ENCODE peak calls at places on chromosomes 11 and 22, in four cellular contexts. F is K562, K is A673, L is MM.1S. G is an unnamed sample.

GRCh38 chr22:44493206-44493605 is 4.8 kb downstream of the RTL6 start:
- DNase-seq in F (no peak), K (no peak), L (no peak), G (no peak)

GRCh38 chr11:22666700-22667439 is 459 bp downstream of the GAS2 start:
- DNase-seq in F (no peak), K (peak; percentile 33), L (peak; percentile 48), G (no peak)

GRCh38 chr11:27864046-27865025 is 164.1 kb upstream of the BDNF start:
- DNase-seq in F (no peak), K (no peak), L (no peak), G (no peak)

GRCh38 chr11:61309141-61309540 is 14.0 kb upstream of the VWCE start:
- DNase-seq in F (no peak), K (no peak), L (no peak), G (no peak)

GRCh38 chr11:65425105-65425970 is 2.7 kb downstream of the NEAT1 start:
- DNase-seq in F (no peak), K (peak; percentile 86), L (peak; percentile 87), G (peak; percentile 81)

GRCh38 chr11:35274909-35275807 is 136.2 kb downstream of the CD44 start:
- DNase-seq in F (no peak), K (peak; percentile 82), L (no peak), G (no peak)

GRCh38 chr11:61762798-61763197 is 10.4 kb downstream of the MYRF start:
- DNase-seq in F (no peak), K (no peak), L (no peak), G (no peak)

GRCh38 chr11:101866619-101867491 is 48.0 kb upstream of the CEP126 start:
- DNase-seq in F (no peak), K (no peak), L (no peak), G (no peak)

GRCh38 chr22:20834206-20834605 is 24.4 kb downstream of the PI4KA start:
- DNase-seq in F (peak; percentile 39), K (no peak), L (no peak), G (no peak)

GRCh38 chr11:103844327-103845215 is 191.9 kb upstream of the DDI1 start:
- DNase-seq in F (no peak), K (no peak), L (peak; percentile 66), G (no peak)

GRCh38 chr11:36037031-36037430 is 93.2 kb downstream of the LDLRAD3 start:
- DNase-seq in F (no peak), K (no peak), L (no peak), G (no peak)

GRCh38 chr11:65063532-65063931 is 5.2 kb upstream of the NAALADL1 start:
- DNase-seq in F (no peak), K (no peak), L (no peak), G (no peak)

GRCh38 chr11:65552413-65552951 is 5.7 kb downstream of the LTBP3 start:
- DNase-seq in F (no peak), K (no peak), L (no peak), G (no peak)

GRCh38 chr22:20428496-20429253 is 8.9 kb downstream of the SCARF2 start:
- DNase-seq in F (no peak), K (no peak), L (no peak), G (no peak)

DNA sequence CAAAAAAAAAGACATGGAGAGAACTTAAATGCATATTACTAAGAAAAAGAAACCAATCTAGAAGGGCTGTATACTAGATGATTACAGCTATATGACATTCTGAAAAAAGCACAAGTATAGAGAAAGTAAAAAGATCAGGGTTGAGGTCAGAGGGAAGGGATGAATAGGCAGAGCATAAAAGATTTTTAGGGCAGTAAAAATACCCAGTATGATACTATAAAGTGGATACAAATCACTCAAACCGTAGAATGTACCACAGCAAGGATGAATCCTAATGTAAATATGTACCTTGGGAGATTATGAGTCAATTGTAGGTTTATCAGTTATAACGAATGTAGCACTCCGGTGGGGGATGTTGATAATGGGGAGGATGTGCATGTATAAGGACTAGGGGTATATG is 29.4 kb upstream of the SMCO4 start:
- DNase-seq in F (no peak), K (no peak), L (no peak), G (no peak)
- TF ChIP-seq EZH2 in F (no peak), K (no peak), L (no peak), G (no peak)

GRCh38 chr11:123188508-123189165 is 6.4 kb downstream of the CLMP start:
- DNase-seq in F (no peak), K (peak; percentile 73), L (no peak), G (no peak)
- H3K4me3 ChIP-seq in F (no peak overlapping the region), K (peak overlapping the region; percentile 16), L (no peak overlapping the region), G (no peak overlapping the region)

GRCh38 chr22:36452473-36453265 is 28.8 kb downstream of the TXN2 start:
- DNase-seq in F (no peak), K (no peak), L (no peak), G (no peak)

GRCh38 chr22:36453266-36453607 is 28.2 kb downstream of the TXN2 start:
- DNase-seq in F (no peak), K (no peak), L (no peak), G (no peak)

GRCh38 chr22:36454916-36455570 is 26.4 kb downstream of the TXN2 start:
- DNase-seq in F (peak; percentile 93), K (peak; percentile 88), L (peak; percentile 97), G (peak; percentile 97)

GRCh38 chr22:36455571-36456458 is 25.6 kb downstream of the TXN2 start:
- DNase-seq in F (no peak), K (no peak), L (no peak), G (no peak)

GRCh38 chr22:36453855-36454378 is 27.5 kb downstream of the TXN2 start:
- DNase-seq in F (no peak), K (no peak), L (no peak), G (no peak)
- H3K27ac ChIP-seq in F (peak overlapping the region; percentile 2), K (no peak overlapping the region), L (no peak overlapping the region), G (no peak overlapping the region)

GRCh38 chr11:70700871-70701270 is 302.5 kb downstream of the CTTN start:
- DNase-seq in F (no peak), K (no peak), L (no peak), G (no peak)
- TF ChIP-seq EZH2 in F (no peak), K (no peak), L (no peak), G (no peak)

GRCh38 chr11:78349614-78350013 is 68.0 kb downstream of the GAB2 start:
- DNase-seq in F (no peak), K (no peak), L (no peak), G (no peak)

GRCh38 chr11:78351979-78352731 is 65.5 kb downstream of the GAB2 start:
- DNase-seq in F (peak; percentile 31), K (peak; percentile 61), L (no peak), G (no peak)

GRCh38 chr11:78350101-78350645 is 67.4 kb downstream of the GAB2 start:
- DNase-seq in F (no peak), K (peak; percentile 78), L (no peak), G (peak; percentile 51)

GRCh38 chr11:78351193-78351592 is 66.4 kb downstream of the GAB2 start:
- DNase-seq in F (no peak), K (no peak), L (no peak), G (peak; percentile 59)

GRCh38 chr11:78350646-78351165 is 66.9 kb downstream of the GAB2 start:
- DNase-seq in F (no peak), K (peak; percentile 79), L (no peak), G (peak; percentile 42)
- H3K4me3 ChIP-seq in F (peak overlapping the region; percentile 21), K (peak overlapping the region; percentile 20), L (peak overlapping the region; percentile 16), G (peak overlapping the region; percentile 45)

GRCh38 chr11:134562176-134562575 is 150.1 kb upstream of the B3GAT1 start:
- DNase-seq in F (no peak), K (no peak), L (no peak), G (peak; percentile 2)
- H3K27ac ChIP-seq in F (no peak overlapping the region), K (no peak overlapping the region), L (no peak overlapping the region), G (peak overlapping the region; percentile 6)

GRCh38 chr11:128692750-128693578 is 908 bp upstream of the FLI1 start:
- DNase-seq in F (no peak), K (no peak), L (peak; percentile 47), G (no peak)
- TF ChIP-seq EZH2 in F (no peak), K (peak; percentile 96), L (no peak), G (no peak)

GRCh38 chr11:118439656-118440055 is 3.4 kb downstream of the KMT2A start:
- DNase-seq in F (no peak), K (no peak), L (no peak), G (no peak)
- H3K4me3 ChIP-seq in F (no peak overlapping the region), K (no peak overlapping the region), L (no peak overlapping the region), G (peak overlapping the region; percentile 85)

GRCh38 chr11:63491614-63492372 is 826 bp upstream of the PLAAT5 start:
- DNase-seq in F (no peak), K (no peak), L (no peak), G (no peak)

GRCh38 chr11:63489879-63490278 is 1.1 kb downstream of the PLAAT5 start:
- DNase-seq in F (no peak), K (no peak), L (no peak), G (no peak)

GRCh38 chr11:63491240-63491587 is 247 bp upstream of the PLAAT5 start:
- DNase-seq in F (no peak), K (no peak), L (no peak), G (no peak)

GRCh38 chr11:63492441-63492840 is 1.5 kb upstream of the PLAAT5 start:
- DNase-seq in F (no peak), K (no peak), L (no peak), G (no peak)

DNA sequence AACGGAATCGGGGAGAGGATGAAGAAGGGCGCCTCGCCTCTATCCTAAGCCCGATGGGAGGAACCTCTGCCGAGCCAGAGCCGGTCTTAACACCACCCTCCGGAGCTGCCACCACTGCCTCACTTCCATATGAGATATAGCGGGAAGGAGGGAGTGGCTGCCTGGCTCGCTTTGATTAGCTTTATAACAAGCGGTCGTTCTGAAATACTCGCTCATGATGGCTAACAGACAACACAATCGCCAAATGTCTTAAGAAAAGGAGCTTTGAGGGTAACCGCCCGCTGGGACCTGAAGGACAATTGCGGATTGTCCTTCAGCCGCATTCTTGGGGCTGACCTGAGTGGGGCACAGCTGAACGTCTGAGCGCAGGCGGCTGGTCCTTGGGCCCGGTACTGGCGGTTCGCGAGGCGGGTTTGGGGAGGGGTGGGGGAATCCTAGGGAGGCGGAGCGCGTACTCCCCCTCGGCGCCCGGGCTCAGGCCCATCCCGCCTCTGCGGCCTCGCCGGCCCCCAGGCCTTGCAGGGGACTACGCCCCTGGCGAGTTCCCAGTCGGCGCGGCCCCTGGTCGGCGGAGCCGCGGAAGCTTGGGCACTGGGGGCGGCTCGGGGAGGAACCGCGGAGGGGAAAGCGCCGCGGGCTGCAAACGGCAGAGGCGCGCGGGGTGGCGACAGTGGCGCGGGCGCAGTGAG is at the start of gene PLAAT5:
- DNase-seq in F (no peak), K (no peak), L (no peak), G (no peak)
- H3K27ac ChIP-seq in F (no peak within 1 kb of the TSS), K (no peak within 1 kb of the TSS), L (no peak within 1 kb of the TSS), G (no peak within 1 kb of the TSS)

G was measured in DND-41.